ENCODE peak calls at places on chromosomes 13 and 19, in eight cellular contexts. S is islet precursor cell; T is right lobe of liver; B is dorsolateral prefrontal cortex; E is HTR-8/SVneo; H is stimulated activated CD4-positive, alpha-beta T cell treated with anti-CD3 and anti-CD28 coated beads, TNF-alpha, amount 100 ng/mL, for 48 hours; R is psoas muscle; Y is activated effector memory CD4-positive, alpha-beta T cell treated with anti-CD3 and anti-CD28 coated beads, Interleukin-2, amount 50 U/mL, for 16 hours. V is an unnamed sample.
A peak's percentile ranks its signal among the peaks of the same experiment; 100 is the strongest.

GRCh38 chr19:1441677-1442438 is 3.7 kb downstream of the RPS15 start:
- DNase-seq in S (no peak), T (no peak), B (no peak), E (no peak), H (no peak), R (no peak), Y (no peak), V (no peak)

GRCh38 chr13:76816394-76816793 is 69.8 kb downstream of the KCTD12 start:
- DNase-seq in S (no peak), T (no peak), B (no peak), E (no peak), H (no peak), R (no peak), Y (no peak), V (no peak)

GRCh38 chr13:30869491-30869890 is 36.6 kb upstream of the MEDAG start:
- DNase-seq in S (peak; percentile 76), T (no peak), B (no peak), E (no peak), H (no peak), R (no peak), Y (no peak), V (peak; percentile 93)

GRCh38 chr19:13935765-13936486 is 2.3 kb downstream of the PODNL1 start:
- DNase-seq in S (no peak), T (no peak), B (no peak), E (no peak), H (no peak), R (no peak), Y (no peak), V (no peak)

GRCh38 chr13:97274782-97275252 is 52.7 kb downstream of the MBNL2 start:
- DNase-seq in S (no peak), T (no peak), B (no peak), E (no peak), H (no peak), R (no peak), Y (no peak), V (no peak)

GRCh38 chr13:54241719-54242118 is 1213.1 kb downstream of the OLFM4 start:
- DNase-seq in S (no peak), T (no peak), B (no peak), E (no peak), H (no peak), R (no peak), Y (no peak), V (no peak)

GRCh38 chr19:2767688-2768087 is 15.4 kb downstream of the SGTA start:
- DNase-seq in S (no peak), T (no peak), B (no peak), E (no peak), H (no peak), R (no peak), Y (no peak), V (no peak)

GRCh38 chr19:32345261-32346207 is at the start of gene ZNF507:
- DNase-seq in S (peak; percentile 88), T (peak; percentile 86), B (peak; percentile 89), E (peak; percentile 86), H (peak; percentile 69), R (peak; percentile 87), Y (peak; percentile 94), V (peak; percentile 94)

GRCh38 chr19:13189600-13189999 is 39.4 kb downstream of the IER2 start:
- DNase-seq in S (no peak), T (no peak), B (no peak), E (no peak), H (no peak), R (no peak), Y (no peak), V (no peak)

GRCh38 chr19:31548941-31549340 is 199.7 kb upstream of the TSHZ3 start:
- DNase-seq in S (no peak), T (no peak), B (no peak), E (no peak), H (no peak), R (no peak), Y (no peak), V (no peak)

GRCh38 chr13:60220072-60220471 is 56.3 kb upstream of the DIAPH3 start:
- DNase-seq in S (no peak), T (no peak), B (no peak), E (no peak), H (no peak), R (no peak), Y (no peak), V (no peak)

GRCh38 chr19:10516671-10517286 is 468 bp downstream of the S1PR5 start:
- DNase-seq in S (no peak), T (no peak), B (no peak), E (peak; percentile 64), H (no peak), R (no peak), Y (no peak), V (no peak)

GRCh38 chr19:53538378-53539109 is 599 bp downstream of the ZNF331 start:
- DNase-seq in S (no peak), T (no peak), B (no peak), E (no peak), H (no peak), R (no peak), Y (no peak), V (no peak)

GRCh38 chr19:47049307-47049700 is 880 bp upstream of the TMEM160 start:
- DNase-seq in S (no peak), T (no peak), B (no peak), E (peak; percentile 49), H (no peak), R (no peak), Y (no peak), V (no peak)

GRCh38 chr13:23254506-23254905 is 73.7 kb downstream of the SGCG start:
- DNase-seq in S (no peak), T (no peak), B (no peak), E (no peak), H (no peak), R (no peak), Y (no peak), V (no peak)

GRCh38 chr19:46555684-46556083 is 45.4 kb upstream of the CALM3 start:
- DNase-seq in S (no peak), T (no peak), B (no peak), E (no peak), H (no peak), R (no peak), Y (no peak), V (no peak)

GRCh38 chr19:49492573-49493411 is 3.4 kb upstream of the RPS11 start:
- DNase-seq in S (no peak), T (no peak), B (no peak), E (no peak), H (no peak), R (no peak), Y (no peak), V (no peak)

GRCh38 chr13:47287291-47287751 is 390.5 kb upstream of the HTR2A start:
- DNase-seq in S (no peak), T (no peak), B (no peak), E (no peak), H (no peak), R (no peak), Y (no peak), V (no peak)

GRCh38 chr19:18713550-18714117 is 30.2 kb downstream of the CRTC1 start:
- DNase-seq in S (no peak), T (no peak), B (no peak), E (no peak), H (no peak), R (no peak), Y (no peak), V (no peak)

GRCh38 chr13:39201075-39201630 is 162.9 kb downstream of the NHLRC3 start:
- DNase-seq in S (no peak), T (no peak), B (no peak), E (no peak), H (no peak), R (no peak), Y (no peak), V (no peak)

GRCh38 chr19:16860118-16860517 is 28.7 kb upstream of the F2RL3 start:
- DNase-seq in S (no peak), T (no peak), B (no peak), E (no peak), H (no peak), R (no peak), Y (no peak), V (no peak)

GRCh38 chr13:30718661-30719520 is 16.5 kb upstream of the ALOX5AP start:
- DNase-seq in S (peak; percentile 34), T (no peak), B (no peak), E (peak; percentile 46), H (no peak), R (no peak), Y (no peak), V (no peak)

GRCh38 chr13:48096670-48097069 is 1.8 kb upstream of the MED4 start:
- DNase-seq in S (no peak), T (no peak), B (no peak), E (no peak), H (no peak), R (no peak), Y (no peak), V (no peak)

GRCh38 chr13:24228852-24229458 is 68.4 kb downstream of the SPATA13 start:
- DNase-seq in S (peak; percentile 58), T (no peak), B (no peak), E (peak; percentile 22), H (no peak), R (no peak), Y (no peak), V (no peak)

GRCh38 chr13:44703371-44703770 is 127.2 kb upstream of the TSC22D1 start:
- DNase-seq in S (peak; percentile 53), T (no peak), B (no peak), E (peak; percentile 20), H (no peak), R (no peak), Y (no peak), V (no peak)

GRCh38 chr19:40089462-40089861 is 1.3 kb downstream of the ZNF780A start:
- DNase-seq in S (no peak), T (no peak), B (no peak), E (no peak), H (no peak), R (no peak), Y (no peak), V (no peak)

GRCh38 chr13:46622013-46622917 is 69.3 kb downstream of the LRCH1 start:
- DNase-seq in S (no peak), T (no peak), B (no peak), E (no peak), H (no peak), R (no peak), Y (no peak), V (no peak)

GRCh38 chr19:2969104-2969504 is 8.3 kb upstream of the TLE6 start:
- DNase-seq in S (no peak), T (no peak), B (no peak), E (no peak), H (no peak), R (no peak), Y (no peak), V (no peak)

GRCh38 chr19:42568006-42568405 is 26.7 kb downstream of the CEACAM8 start:
- DNase-seq in S (no peak), T (no peak), B (no peak), E (no peak), H (no peak), R (no peak), Y (no peak), V (no peak)